ENCODE peak calls at places on chromosomes 12 and 14, in four cellular contexts. D is A549, L is stomach, Z is cardiac muscle cell. I is an unnamed sample.

GRCh38 chr12:102569803-102570202 is 89.4 kb upstream of the IGF1 start:
- DNase-seq in D (no peak), L (no peak), Z (no peak), I (no peak)

GRCh38 chr14:61744239-61744638 is 18.0 kb upstream of the SNAPC1 start:
- DNase-seq in D (no peak), L (no peak), Z (peak), I (no peak)

GRCh38 chr14:98379829-98380228 is 892.2 kb downstream of the BCL11B start:
- DNase-seq in D (no peak), L (no peak), Z (no peak), I (no peak)

GRCh38 chr14:96629558-96630222 is 127.5 kb downstream of the PAPOLA start:
- DNase-seq in D (no peak), L (no peak), Z (no peak), I (no peak)

GRCh38 chr12:7934560-7935463 is 1.2 kb downstream of the SLC2A3 start:
- DNase-seq in D (no peak), L (no peak), Z (no peak), I (peak)

GRCh38 chr12:65470261-65470660 is 191.8 kb downstream of the MSRB3 start:
- DNase-seq in D (no peak), L (no peak), Z (peak), I (no peak)

GRCh38 chr14:61420326-61420725 is 98.9 kb downstream of the PRKCH start:
- DNase-seq in D (no peak), L (no peak), Z (no peak), I (no peak)

GRCh38 chr12:18811268-18811667 is 73.3 kb downstream of the CAPZA3 start:
- DNase-seq in D (no peak), L (no peak), Z (peak), I (no peak)

GRCh38 chr14:79825046-79825521 is 386.2 kb downstream of the DIO2 start:
- DNase-seq in D (no peak), L (no peak), Z (peak), I (no peak)

GRCh38 chr12:122012184-122012583 is 9.5 kb upstream of the BCL7A start:
- DNase-seq in D (no peak), L (no peak), Z (no peak), I (no peak)

GRCh38 chr12:125540580-125541204 is 475.5 kb downstream of the AACS start:
- DNase-seq in D (no peak), L (no peak), Z (no peak), I (no peak)

GRCh38 chr14:104930526-104931322 is 6.0 kb downstream of the PLD4 start:
- DNase-seq in D (no peak), L (no peak), Z (no peak), I (no peak)

GRCh38 chr14:32744811-32745445 is 193.8 kb upstream of the NPAS3 start:
- DNase-seq in D (no peak), L (no peak), Z (no peak), I (no peak)

DNA sequence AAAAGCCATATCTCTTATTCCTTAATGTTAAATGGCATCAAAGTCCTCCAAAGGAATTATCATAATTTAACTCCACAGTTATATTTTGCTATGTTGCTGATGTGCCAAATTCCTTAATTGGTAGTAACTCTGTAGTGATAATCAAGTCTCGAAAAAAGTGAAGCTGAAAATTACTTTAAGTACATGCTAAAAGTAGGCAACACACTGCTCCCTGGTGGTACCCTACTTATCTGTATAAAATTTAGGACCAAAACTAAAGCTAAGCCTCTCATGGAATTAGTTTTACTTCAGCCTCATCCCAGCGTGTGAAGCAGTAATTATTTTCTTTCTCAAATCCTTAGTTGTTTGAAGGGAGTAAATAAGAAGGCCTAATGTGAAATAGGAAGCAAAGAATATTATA is 132.8 kb downstream of the TTLL5 start:
- DNase-seq in D (no peak), L (no peak), Z (peak), I (no peak)
- TF ChIP-seq CTCF in D (no peak), L (peak), Z (peak), I (no peak)

GRCh38 chr14:60251877-60252276 is 2.9 kb downstream of the PPM1A start:
- DNase-seq in D (no peak), L (no peak), Z (no peak), I (no peak)

GRCh38 chr14:60248697-60249314 is at the start of gene PPM1A:
- DNase-seq in D (peak), L (peak), Z (peak), I (peak)

GRCh38 chr14:60250318-60251035 is 1.5 kb downstream of the PPM1A start:
- DNase-seq in D (no peak), L (no peak), Z (peak), I (peak)

GRCh38 chr14:60247994-60248696 is 876 bp upstream of the PPM1A start:
- DNase-seq in D (peak), L (peak), Z (peak), I (peak)

GRCh38 chr14:60249321-60250251 is 565 bp downstream of the PPM1A start:
- DNase-seq in D (peak), L (peak), Z (peak), I (peak)
- TF ChIP-seq CTCF in D (no peak), L (no peak), Z (no peak), I (no peak)

GRCh38 chr12:94074970-94075695 is 73.2 kb upstream of the PLXNC1 start:
- DNase-seq in D (peak), L (peak), Z (peak), I (peak)
- TF ChIP-seq CTCF in D (peak), L (peak), Z (peak), I (peak)

GRCh38 chr14:106875503-106875902 is 1349.1 kb downstream of the TMEM121 start:
- DNase-seq in D (no peak), L (peak), Z (no peak), I (no peak)
- TF ChIP-seq CTCF in D (no peak), L (no peak), Z (no peak), I (no peak)

GRCh38 chr14:57268161-57269067 is at the start of the genes AP5M1 and EXOC5:
- DNase-seq in D (peak), L (peak), Z (peak), I (peak)
- TF ChIP-seq CTCF in D (peak), L (peak), Z (no peak), I (no peak)

I was measured in nephron progenitor cell.